ENCODE peak calls at places on chromosomes 13 and 19, in four cellular contexts. J is mesendoderm, O is mesenchymal stem cell, R is H9. G is an unnamed sample.

GRCh38 chr19:32676186-32676894 is 692 bp downstream of the RGS9BP start:
- DNase-seq in R (peak), O (no peak), J (peak), G (peak)

GRCh38 chr13:74128171-74128767 is 5.9 kb downstream of the KLF12 start:
- DNase-seq in J (peak), O (peak), R (no peak), G (no peak)

GRCh38 chr19:5184930-5185329 is 155.7 kb downstream of the PTPRS start:
- DNase-seq in O (no peak), R (no peak), J (no peak), G (peak)

GRCh38 chr13:104608280-104608679 is 1542.1 kb upstream of the SLC10A2 start:
- DNase-seq in O (no peak), J (peak), R (no peak), G (no peak)

GRCh38 chr19:1027953-1028902 is 1.8 kb downstream of the CNN2 start:
- DNase-seq in R (peak), J (peak), O (peak), G (peak)

GRCh38 chr13:70795484-70795883 is 687.2 kb upstream of the KLHL1 start:
- DNase-seq in R (no peak), J (peak), O (no peak), G (no peak)

GRCh38 chr19:51020988-51021651 is 1.6 kb upstream of the KLK10 start:
- DNase-seq in J (peak), R (no peak), O (peak), G (peak)

GRCh38 chr13:39282400-39282972 is 244.2 kb downstream of the NHLRC3 start:
- DNase-seq in R (no peak), O (no peak), J (no peak), G (no peak)

GRCh38 chr19:30911491-30911890 is 437.7 kb downstream of the TSHZ3 start:
- DNase-seq in O (no peak), J (no peak), R (no peak), G (no peak)

GRCh38 chr13:79336971-79337370 is 69.1 kb downstream of the RBM26 start:
- DNase-seq in R (no peak), O (no peak), J (peak), G (no peak)

GRCh38 chr13:57653229-57653994 is 21.9 kb downstream of the PCDH17 start:
- DNase-seq in R (no peak), J (no peak), O (no peak), G (peak)

GRCh38 chr13:76552373-76552772 is 333.8 kb downstream of the KCTD12 start:
- DNase-seq in J (no peak), R (no peak), O (no peak), G (no peak)

GRCh38 chr13:41658057-41658642 is 200.8 kb downstream of the RGCC start:
- DNase-seq in J (no peak), O (peak), R (no peak), G (no peak)

GRCh38 chr13:41492432-41493267 is 35.3 kb downstream of the RGCC start:
- DNase-seq in O (peak), R (no peak), J (no peak), G (no peak)

GRCh38 chr13:30697177-30697953 is 38.0 kb upstream of the ALOX5AP start:
- DNase-seq in J (no peak), O (no peak), R (no peak), G (no peak)

GRCh38 chr13:94369862-94370491 is 109.5 kb downstream of the DCT start:
- DNase-seq in R (no peak), J (no peak), O (peak), G (no peak)

GRCh38 chr19:51695702-51696315 is 2.7 kb downstream of the SPACA6 start:
- DNase-seq in R (no peak), O (no peak), J (no peak), G (no peak)

GRCh38 chr19:55838251-55838650 is 1.9 kb downstream of the NLRP4 start:
- DNase-seq in J (no peak), R (no peak), O (no peak), G (no peak)

GRCh38 chr19:8240274-8241229 is 31.4 kb downstream of the CERS4 start:
- DNase-seq in R (peak), J (peak), O (peak), G (peak)

GRCh38 chr19:51559240-51559639 is 11.8 kb upstream of the ZNF175 start:
- DNase-seq in R (no peak), J (no peak), O (no peak), G (no peak)

GRCh38 chr13:27712421-27712820 is 79.9 kb upstream of the GSX1 start:
- DNase-seq in O (peak), J (no peak), R (no peak), G (no peak)

GRCh38 chr19:58555920-58556632 is 1.2 kb upstream of the CHMP2A start:
- DNase-seq in R (no peak), J (no peak), O (no peak), G (no peak)

GRCh38 chr19:19591133-19591825 is 27.2 kb downstream of the PBX4 start:
- DNase-seq in R (peak), O (peak), J (peak), G (peak)

GRCh38 chr13:27309967-27310598 is 39.5 kb downstream of the RASL11A start:
- DNase-seq in O (peak), R (no peak), J (peak), G (no peak)

GRCh38 chr13:19781526-19781925 is 1.2 kb downstream of the PSPC1 start:
- DNase-seq in J (no peak), O (peak), R (no peak), G (no peak)

GRCh38 chr19:16203256-16204004 is 5.7 kb downstream of the AP1M1 start:
- DNase-seq in J (no peak), R (no peak), O (no peak), G (no peak)

GRCh38 chr13:27293051-27293691 is 22.5 kb downstream of the RASL11A start:
- DNase-seq in O (no peak), R (no peak), J (no peak), G (no peak)

GRCh38 chr19:30555788-30556110 is 183.6 kb downstream of the ZNF536 start:
- DNase-seq in R (no peak), J (no peak), O (no peak), G (no peak)

GRCh38 chr19:17550076-17550667 is 5.3 kb upstream of the COLGALT1 start:
- DNase-seq in J (no peak), O (no peak), R (no peak), G (peak)

DNA sequence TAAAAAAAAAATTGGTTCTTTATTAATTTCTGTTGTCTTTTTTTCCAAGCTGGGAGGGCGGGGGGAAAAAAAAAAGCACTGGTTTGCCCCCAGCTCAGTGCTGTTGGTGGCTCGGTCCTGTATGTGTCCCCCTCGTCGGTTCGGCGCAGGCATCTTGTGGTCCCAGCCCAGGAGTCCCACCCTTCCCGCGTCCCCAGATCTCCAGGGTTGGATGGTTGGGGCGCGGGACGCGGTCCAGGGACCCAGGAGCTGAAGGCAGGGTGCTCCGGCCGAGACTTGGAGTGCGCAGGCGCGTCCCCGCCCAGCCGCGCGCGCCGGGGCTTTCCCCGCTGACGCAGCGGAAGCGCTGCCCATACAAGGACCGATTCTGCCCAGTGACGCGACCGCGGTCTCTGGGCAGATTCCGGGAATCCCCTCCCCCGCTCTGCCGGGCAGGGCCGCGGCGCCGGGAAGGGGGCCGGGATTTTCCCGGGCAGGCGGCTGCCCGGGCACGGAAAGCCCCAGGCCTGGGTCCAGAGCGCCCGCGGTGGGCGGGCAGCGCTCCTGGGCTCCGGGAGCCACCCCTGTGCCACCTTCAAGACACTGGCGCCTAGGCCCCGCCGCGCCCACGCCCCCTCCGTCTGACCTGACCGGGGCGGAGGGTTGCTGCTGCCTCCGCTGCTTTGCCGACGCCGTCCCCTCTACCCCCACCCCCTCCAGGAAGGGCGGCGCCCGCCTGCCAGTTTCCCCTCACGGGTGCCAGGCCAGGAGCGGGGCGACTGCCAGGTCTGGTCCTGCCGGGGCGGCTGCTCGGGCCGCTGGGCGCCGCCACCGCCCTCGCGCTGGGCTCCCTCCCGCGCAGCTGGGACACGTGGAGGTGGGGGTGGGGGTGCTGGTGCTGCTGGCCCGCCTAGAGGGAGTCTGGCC is 2.3 kb downstream of the JUNB start:
- DNase-seq in R (peak), J (peak), O (peak), G (peak)
- H2AK5ac ChIP-seq in R (no peak), J (no peak), O (no peak), G (peak)

GRCh38 chr19:2357279-2358206 is 2.5 kb upstream of the TMPRSS9 start:
- DNase-seq in J (no peak), R (no peak), O (no peak), G (no peak)
- H2AK5ac ChIP-seq in J (no peak), R (no peak), O (no peak), G (no peak)

GRCh38 chr19:21483589-21484170 is 21.7 kb upstream of the ZNF429 start:
- DNase-seq in J (peak), R (peak), O (no peak), G (peak)

GRCh38 chr19:21487969-21488368 is 17.4 kb upstream of the ZNF429 start:
- DNase-seq in O (no peak), R (no peak), J (no peak), G (no peak)

GRCh38 chr19:21484631-21485030 is 20.8 kb upstream of the ZNF429 start:
- DNase-seq in J (no peak), R (no peak), O (no peak), G (no peak)

DNA sequence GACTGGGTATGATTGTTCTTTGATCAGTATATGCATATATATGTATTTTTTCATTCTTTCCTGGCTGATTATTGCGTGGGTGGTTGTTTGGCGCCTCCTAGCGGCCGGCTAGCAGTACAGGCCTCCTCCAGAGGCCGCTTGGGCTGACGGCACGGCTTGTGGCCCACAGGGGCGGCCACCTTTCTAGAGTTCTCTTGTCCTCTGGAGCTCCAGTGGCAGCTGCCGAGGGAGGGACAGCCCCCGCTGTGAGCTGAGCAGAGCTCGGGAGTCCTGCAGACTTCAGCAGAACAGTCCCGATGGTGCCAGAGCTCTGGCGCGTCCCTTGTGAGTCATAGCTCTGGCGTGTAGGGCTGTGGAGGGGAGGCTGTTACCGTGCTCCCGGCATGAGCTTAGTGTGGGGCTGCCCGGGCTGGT is 22.5 kb upstream of the ZNF429 start:
- DNase-seq in O (no peak), J (peak), R (peak), G (peak)
- H2AK5ac ChIP-seq in O (no peak), J (no peak), R (no peak), G (no peak)

GRCh38 chr13:110617326-110618072 is 2.2 kb downstream of the NAXD start:
- DNase-seq in R (no peak), O (peak), J (no peak), G (no peak)
- H2AK5ac ChIP-seq in R (no peak), O (no peak), J (no peak), G (no peak)

DNA sequence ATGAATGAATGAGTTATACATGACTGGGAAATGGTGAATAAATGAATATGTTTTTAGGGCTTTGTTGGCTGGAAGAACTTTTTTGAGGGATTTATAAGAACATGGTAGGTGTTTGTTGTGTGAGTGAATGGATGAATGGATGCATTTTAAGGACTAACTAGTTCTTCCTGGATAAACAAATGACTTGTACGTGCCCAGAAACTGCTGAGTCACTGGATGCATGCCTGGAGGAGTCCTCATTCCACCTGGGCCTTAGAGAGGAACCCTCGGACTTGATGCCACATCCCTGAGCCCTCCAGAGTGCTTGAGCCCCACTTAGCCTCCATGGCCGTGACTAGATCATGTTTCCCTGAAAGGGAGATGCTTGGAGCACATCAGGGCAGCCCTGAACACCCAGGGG is 153.4 kb downstream of the DPF1 start:
- DNase-seq in R (no peak), O (peak), J (no peak), G (peak)
- H2AK5ac ChIP-seq in R (no peak), O (peak), J (no peak), G (no peak)

GRCh38 chr13:112978561-112979405 is 9.8 kb downstream of the MCF2L start:
- DNase-seq in J (no peak), R (no peak), O (no peak), G (no peak)

GRCh38 chr13:112981361-112981905 is 12.4 kb downstream of the MCF2L start:
- DNase-seq in R (no peak), J (no peak), O (no peak), G (no peak)

GRCh38 chr13:112980441-112980840 is 11.4 kb downstream of the MCF2L start:
- DNase-seq in J (no peak), R (no peak), O (no peak), G (no peak)

GRCh38 chr13:112977525-112977924 is 8.5 kb downstream of the MCF2L start:
- DNase-seq in J (no peak), R (no peak), O (no peak), G (no peak)

DNA sequence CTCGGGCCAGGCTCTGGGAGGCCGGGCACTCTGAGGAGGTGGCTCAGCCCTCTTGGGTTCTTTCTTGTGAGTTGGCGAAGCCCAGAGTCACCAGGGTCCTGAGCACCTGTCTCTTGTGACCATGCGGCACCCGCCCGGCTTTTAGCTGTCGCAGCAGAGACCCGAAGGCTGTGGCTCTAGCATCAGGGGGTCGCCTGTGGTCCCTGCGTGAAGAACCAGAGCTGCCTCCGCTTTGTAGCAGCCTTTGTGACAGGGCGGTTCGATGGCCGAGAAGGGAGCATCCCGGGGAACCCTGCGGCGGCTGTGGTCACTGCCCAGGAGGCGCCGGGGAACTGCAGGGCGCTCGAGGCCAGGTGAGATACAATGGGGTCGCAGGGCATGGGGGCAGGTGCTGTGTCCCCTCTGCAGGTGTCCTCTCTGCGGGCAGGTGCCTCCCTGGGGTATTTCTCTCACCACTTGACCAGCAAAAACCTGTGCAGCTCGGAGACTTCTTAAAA is 10.4 kb downstream of the MCF2L start:
- DNase-seq in J (no peak), R (no peak), O (no peak), G (no peak)
- H2AK5ac ChIP-seq in J (no peak), R (no peak), O (no peak), G (no peak)